ENCODE peak calls at places on chromosomes 12 and 14, in nine cellular contexts. X is left ventricle myocardium inferior, B is stomach, W is IMR-90, H is cardiac muscle cell, C is tibial artery, D is lower lobe of right lung, P is Peyer's patch, N is PC-3. L is an unnamed sample. For H3K36me3, the result is how much of the 10 kb centered on the place peaks cover.

GRCh38 chr14:96264850-96265249 is 8.8 kb downstream of the BDKRB1 start:
- DNase-seq in P (no peak), W (peak), N (peak), H (no peak), D (no peak), B (no peak), X (no peak), C (no peak), L (no peak)

GRCh38 chr12:67437011-67437410 is 167.9 kb downstream of the CAND1 start:
- DNase-seq in P (no peak), H (no peak), D (no peak), W (no peak), B (no peak), X (no peak), C (no peak), N (no peak), L (no peak)

GRCh38 chr12:123546281-123546680 is 12.8 kb upstream of the RILPL1 start:
- DNase-seq in P (no peak), D (no peak), N (peak), W (peak), X (no peak), C (no peak), H (no peak), B (no peak), L (no peak)

GRCh38 chr14:100214768-100215079 is 24.2 kb upstream of the YY1 start:
- DNase-seq in W (no peak), D (no peak), P (no peak), H (no peak), C (no peak), X (no peak), N (no peak), B (no peak), L (no peak)

GRCh38 chr12:123961585-123961984 is 11.0 kb downstream of the CCDC92 start:
- DNase-seq in H (no peak), P (no peak), D (no peak), C (no peak), B (peak), N (no peak), W (no peak), X (no peak), L (no peak)

GRCh38 chr14:92641306-92641705 is 107.1 kb downstream of the LGMN start:
- DNase-seq in D (no peak), P (no peak), H (no peak), N (no peak), B (no peak), X (no peak), W (no peak), C (no peak), L (no peak)

GRCh38 chr14:67418368-67419174 is 6.6 kb upstream of the PLEK2 start:
- DNase-seq in D (no peak), X (no peak), B (peak), W (peak), H (no peak), P (no peak), C (no peak), N (peak), L (no peak)

GRCh38 chr12:107655281-107656065 is 30.1 kb upstream of the PWP1 start:
- DNase-seq in W (no peak), N (no peak), X (no peak), C (no peak), D (no peak), H (no peak), P (no peak), B (no peak), L (peak)

GRCh38 chr12:14858513-14858912 is 15.2 kb upstream of the ART4 start:
- DNase-seq in N (no peak), X (no peak), H (no peak), W (no peak), C (no peak), D (no peak), P (no peak), B (no peak), L (no peak)

GRCh38 chr12:25308761-25309160 is 58.0 kb upstream of the KRAS start:
- DNase-seq in X (no peak), N (peak), D (no peak), P (no peak), B (no peak), C (no peak), W (peak), H (no peak), L (no peak)

GRCh38 chr14:73623504-73623903 is 11.2 kb downstream of the ACOT6 start:
- DNase-seq in H (no peak), B (no peak), N (no peak), D (no peak), X (no peak), P (no peak), C (no peak), W (no peak), L (no peak)

GRCh38 chr12:122460061-122460460 is 37.6 kb upstream of the CLIP1 start:
- DNase-seq in C (no peak), H (no peak), P (no peak), B (no peak), N (no peak), X (no peak), D (no peak), W (no peak), L (no peak)

GRCh38 chr12:94674835-94675234 is 24.5 kb upstream of the TMCC3 start:
- DNase-seq in H (no peak), W (no peak), P (no peak), C (peak), B (no peak), X (peak), D (peak), N (no peak), L (no peak)

GRCh38 chr14:64539186-64539552 is 1.4 kb upstream of the HSPA2 start:
- DNase-seq in B (no peak), X (no peak), H (no peak), N (peak), W (no peak), D (no peak), C (no peak), P (no peak), L (no peak)

GRCh38 chr14:89415139-89415538 is 1.9 kb downstream of the FOXN3 start:
- DNase-seq in N (no peak), C (no peak), D (no peak), P (no peak), B (no peak), H (no peak), X (no peak), W (no peak), L (no peak)

GRCh38 chr14:20436363-20436755 is 393 bp upstream of the KLHL33 start:
- DNase-seq in P (no peak), H (no peak), X (no peak), B (no peak), N (no peak), C (peak), D (no peak), W (peak), L (peak)

GRCh38 chr14:52850520-52850919 is 59.1 kb upstream of the GNPNAT1 start:
- DNase-seq in C (no peak), X (no peak), N (no peak), B (no peak), W (no peak), H (no peak), D (no peak), P (no peak), L (no peak)

DNA sequence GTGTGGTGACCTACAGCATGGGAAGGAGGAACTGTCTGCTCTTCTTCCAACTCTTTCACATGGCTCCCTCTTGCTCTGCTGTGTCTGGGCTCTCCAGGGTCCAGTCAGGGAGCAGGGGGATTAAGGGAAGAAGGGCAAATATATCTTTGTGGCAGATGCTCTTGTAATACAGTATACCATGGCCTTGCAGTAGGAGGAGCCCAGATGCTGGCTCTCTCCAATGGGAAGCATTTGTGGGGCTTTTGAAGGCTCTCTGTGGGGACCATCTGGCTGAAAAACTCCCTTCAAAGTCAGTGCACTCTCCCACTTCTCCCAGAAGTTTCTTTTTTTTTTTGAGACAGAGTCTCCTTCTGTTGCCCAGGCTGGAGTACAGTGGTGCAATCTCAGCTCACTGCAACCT is 76.6 kb upstream of the TMPO start:
- DNase-seq in W (no peak), D (no peak), P (no peak), X (no peak), N (no peak), H (no peak), C (no peak), B (no peak), L (no peak)
- H3K36me3 ChIP-seq in W (under half), D (under half), P (under half), X (under half), N (under half), H (under half), C (under half), B (under half), L (under half)

GRCh38 chr12:114443607-114444421 is 37.9 kb upstream of the TBX5 start:
- DNase-seq in X (peak), C (no peak), P (no peak), H (peak), D (no peak), W (no peak), B (no peak), N (no peak), L (no peak)

GRCh38 chr12:114445401-114446323 is 39.7 kb upstream of the TBX5 start:
- DNase-seq in P (no peak), H (no peak), X (no peak), N (no peak), C (no peak), D (no peak), W (no peak), B (no peak), L (no peak)

GRCh38 chr12:114447799-114448617 is 42.1 kb upstream of the TBX5 start:
- DNase-seq in P (no peak), C (no peak), B (no peak), W (no peak), D (no peak), N (no peak), H (no peak), X (no peak), L (no peak)

GRCh38 chr12:114447274-114447716 is 41.4 kb upstream of the TBX5 start:
- DNase-seq in X (peak), H (peak), P (no peak), C (no peak), D (no peak), N (no peak), W (no peak), B (no peak), L (no peak)

GRCh38 chr12:114444422-114445279 is 38.7 kb upstream of the TBX5 start:
- DNase-seq in D (no peak), H (peak), C (no peak), W (no peak), X (no peak), P (no peak), B (no peak), N (no peak), L (no peak)
- TF ChIP-seq CTCF in D (no peak), H (no peak), C (no peak), W (no peak), X (no peak), P (no peak), B (no peak), N (no peak), L (no peak)

GRCh38 chr12:64633186-64633939 is 23.1 kb downstream of the RASSF3 start:
- DNase-seq in C (no peak), W (no peak), H (no peak), P (no peak), X (no peak), N (no peak), B (no peak), D (no peak), L (no peak)

GRCh38 chr12:64635356-64635998 is 25.2 kb downstream of the RASSF3 start:
- DNase-seq in X (no peak), B (no peak), C (no peak), P (no peak), W (no peak), D (no peak), H (no peak), N (no peak), L (no peak)

GRCh38 chr12:64634508-64635092 is 24.3 kb downstream of the RASSF3 start:
- DNase-seq in D (no peak), P (no peak), N (no peak), X (no peak), H (no peak), B (no peak), C (no peak), W (no peak), L (no peak)

GRCh38 chr12:64631197-64631596 is 20.9 kb downstream of the RASSF3 start:
- DNase-seq in P (no peak), H (no peak), N (no peak), B (no peak), W (no peak), X (no peak), D (no peak), C (no peak), L (no peak)

DNA sequence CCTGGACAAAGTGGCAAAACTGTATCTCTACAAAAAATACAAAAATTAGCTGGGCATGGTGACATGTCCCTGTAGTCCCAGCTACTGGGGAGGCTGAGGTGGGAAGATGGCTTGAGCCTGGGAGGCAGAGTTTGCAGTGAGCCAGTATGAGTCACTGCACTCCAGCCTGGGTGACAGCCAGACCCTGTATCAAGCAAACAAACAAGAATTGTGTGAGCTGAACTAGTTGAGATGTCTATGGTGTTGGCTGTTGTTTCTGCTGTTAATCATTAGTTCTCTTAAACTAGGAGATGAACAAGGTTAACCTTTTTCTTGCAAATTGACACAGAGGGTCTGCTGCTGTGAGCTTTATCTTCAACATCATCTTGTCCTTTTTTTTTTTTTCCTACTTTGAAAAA is 23.6 kb downstream of the RASSF3 start:
- DNase-seq in D (peak), N (peak), X (peak), C (peak), B (peak), P (no peak), H (no peak), W (peak), L (no peak)
- H3K4me3 ChIP-seq in D (no peak), N (no peak), X (no peak), C (no peak), B (no peak), P (no peak), H (no peak), W (no peak), L (no peak)

DNA sequence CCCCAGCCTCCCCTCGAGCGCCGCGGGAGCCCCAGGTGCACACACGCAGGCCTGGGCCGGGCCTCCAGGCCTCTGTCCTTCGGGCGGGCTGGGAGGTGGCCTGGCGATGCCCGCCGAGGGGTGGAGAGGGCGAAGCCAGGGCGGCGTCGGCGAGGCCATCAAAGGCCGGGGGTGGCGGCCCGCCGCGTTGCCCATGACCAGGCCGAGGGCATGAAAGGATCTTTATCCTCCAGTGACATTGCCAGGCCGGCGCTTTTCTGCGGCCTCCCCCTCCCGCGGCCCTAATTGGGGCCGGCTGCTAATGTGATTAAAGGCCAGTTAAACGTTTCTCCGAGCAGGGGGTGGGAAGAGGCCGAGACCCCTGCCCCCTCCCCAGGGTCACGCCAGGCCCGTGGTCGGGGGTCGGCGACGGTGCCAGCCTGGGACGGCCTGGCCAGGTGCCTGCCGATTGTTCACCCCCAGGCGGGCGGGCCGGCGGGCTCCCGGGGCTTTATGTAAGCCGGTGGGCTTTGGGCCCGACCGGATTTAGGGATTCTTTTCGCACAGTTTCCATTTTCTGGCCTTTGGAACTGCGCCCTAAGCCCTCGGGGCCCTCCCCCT is 103.3 kb upstream of the DIO3 start:
- DNase-seq in B (no peak), P (no peak), D (no peak), X (no peak), N (no peak), H (no peak), W (no peak), C (no peak), L (no peak)
- H3K36me3 ChIP-seq in B (under half), P (under half), D (under half), X (under half), N (under half), H (under half), W (under half), C (under half), L (under half)

DNA sequence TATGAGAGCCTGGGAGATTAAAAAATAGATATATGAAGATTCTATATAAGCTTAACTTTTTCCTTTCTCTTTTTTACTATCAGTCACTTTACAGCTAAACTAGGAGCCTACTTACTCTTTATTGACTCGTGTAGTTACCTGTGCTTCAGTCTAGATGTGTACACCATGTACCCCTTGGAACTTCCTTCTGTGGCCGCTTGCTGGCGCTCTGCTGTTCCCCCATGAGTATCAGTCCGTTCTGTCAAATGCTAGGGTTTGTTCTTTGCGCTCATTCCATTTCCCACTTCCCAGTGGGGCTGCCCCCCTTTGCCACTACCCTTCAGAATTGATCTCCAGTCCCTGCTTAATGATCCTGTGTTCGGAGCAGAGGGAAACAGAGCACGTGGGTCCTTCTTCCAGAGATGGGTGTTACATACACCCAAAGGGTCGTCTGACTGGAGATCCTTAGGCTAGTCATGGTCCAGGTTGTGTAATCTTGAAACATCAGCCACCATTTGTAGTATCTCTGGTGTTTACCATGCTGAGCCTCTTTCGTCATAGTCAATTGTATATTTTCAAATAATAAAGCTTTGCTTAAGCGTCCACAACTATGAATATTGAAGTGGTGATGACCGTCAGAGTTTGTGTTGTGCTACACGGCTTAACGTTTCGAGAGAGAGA is 160.0 kb downstream of the FBXL14 start:
- DNase-seq in B (no peak), D (no peak), W (no peak), X (no peak), N (no peak), P (no peak), H (no peak), C (no peak), L (no peak)
- TF ChIP-seq CTCF in B (no peak), D (no peak), W (no peak), X (no peak), N (no peak), P (no peak), H (no peak), C (no peak), L (no peak)

DNA sequence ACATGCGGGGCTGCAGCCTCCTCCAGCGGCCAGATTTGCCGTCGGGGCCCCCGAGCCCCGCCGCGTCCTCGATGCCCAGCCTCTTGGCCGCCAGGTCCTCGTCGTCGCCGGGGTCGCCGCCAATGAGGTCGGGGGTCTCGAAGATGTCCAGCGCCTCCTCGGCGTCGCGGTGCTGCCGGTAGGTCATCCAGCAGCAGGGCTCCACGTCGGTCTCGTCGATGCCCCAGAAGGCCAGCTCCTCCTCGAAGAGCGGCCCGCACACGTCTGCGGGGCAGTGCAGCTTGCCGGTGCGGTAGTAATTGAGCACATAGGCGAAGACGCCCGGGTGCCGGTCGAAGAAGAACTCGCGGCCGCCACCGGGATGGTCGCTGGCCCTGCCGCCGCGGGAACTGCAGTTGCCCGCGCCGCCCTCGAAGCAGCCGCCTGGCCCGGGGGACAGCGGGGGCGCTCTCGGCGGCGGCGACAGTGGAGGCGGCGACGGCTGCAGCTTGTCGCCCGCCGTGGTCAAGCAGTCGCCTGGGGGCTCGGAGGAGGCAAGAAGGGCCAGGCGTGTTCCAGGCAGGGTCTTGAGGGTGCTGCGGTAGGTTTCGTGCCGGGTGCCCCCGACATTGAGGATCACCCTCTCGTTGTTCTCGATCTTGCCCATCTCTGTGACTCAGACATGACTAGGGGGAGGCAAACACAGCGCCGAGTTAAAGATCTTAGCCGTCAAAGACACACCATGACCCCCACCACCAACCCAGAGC is 2.1 kb downstream of the KCNC2 start:
- DNase-seq in W (no peak), B (no peak), D (peak), N (no peak), X (no peak), H (no peak), C (no peak), P (no peak), L (no peak)
- H3K4me3 ChIP-seq in W (no peak), B (no peak), D (no peak), N (no peak), X (no peak), H (no peak), C (no peak), P (no peak), L (no peak)